ENCODE peak calls at places on chromosome 15, in eight cellular contexts. Z, Q, V, B, T, C, F and J are unnamed samples.

GRCh38 chr15:80578206-80578595 is 116.9 kb upstream of the ABHD17C start:
- DNase-seq in Q (no peak), C (no peak), F (no peak), Z (no peak), B (peak; percentile 28), T (no peak), V (no peak), J (no peak)

GRCh38 chr15:40240619-40241304 is 1.9 kb downstream of the PAK6 start:
- DNase-seq in F (no peak), Z (no peak), V (no peak), B (no peak), C (no peak), Q (no peak), T (no peak), J (no peak)

GRCh38 chr15:101054991-101055390 is 135.8 kb downstream of the LRRK1 start:
- DNase-seq in C (no peak), Z (no peak), F (no peak), V (no peak), T (peak; percentile 5), B (peak; percentile 45), Q (no peak), J (no peak)

GRCh38 chr15:67142142-67143092 is 77.0 kb downstream of the SMAD3 start:
- DNase-seq in C (no peak), F (no peak), V (peak; percentile 81), Z (peak; percentile 92), T (peak; percentile 60), Q (peak; percentile 69), B (no peak), J (no peak)

GRCh38 chr15:41561104-41561776 is 2.2 kb downstream of the TYRO3 start:
- DNase-seq in C (no peak), Z (no peak), Q (no peak), V (no peak), T (no peak), B (no peak), F (peak; percentile 16), J (no peak)

GRCh38 chr15:39400821-39401550 is 179.9 kb upstream of the THBS1 start:
- DNase-seq in T (no peak), B (no peak), Z (peak; percentile 85), C (no peak), V (peak; percentile 74), Q (no peak), F (no peak), J (no peak)

GRCh38 chr15:45449878-45450277 is 71.5 kb upstream of the GATM start:
- DNase-seq in C (no peak), Z (no peak), F (no peak), V (no peak), B (peak; percentile 82), T (no peak), Q (no peak), J (no peak)

GRCh38 chr15:95604634-95605036 is 725.9 kb upstream of the NR2F2 start:
- DNase-seq in B (no peak), C (no peak), V (peak; percentile 94), T (no peak), Z (peak; percentile 90), Q (peak; percentile 74), F (no peak), J (no peak)

GRCh38 chr15:68183886-68184285 is 21.2 kb downstream of the CALML4 start:
- DNase-seq in B (no peak), Q (peak; percentile 33), T (no peak), V (peak; percentile 41), C (no peak), Z (peak; percentile 40), F (no peak), J (no peak)

GRCh38 chr15:40197434-40197833 is 36.6 kb downstream of the BUB1B start:
- DNase-seq in B (no peak), V (no peak), T (no peak), C (no peak), Q (no peak), F (no peak), Z (no peak), J (no peak)

GRCh38 chr15:94203321-94203720 is 28.0 kb upstream of the MCTP2 start:
- DNase-seq in Q (no peak), T (no peak), B (no peak), Z (no peak), F (no peak), C (no peak), V (no peak), J (no peak)

GRCh38 chr15:28918141-28918983 is 32.6 kb downstream of the APBA2 start:
- DNase-seq in V (no peak), F (peak; percentile 81), B (no peak), Z (no peak), Q (no peak), T (no peak), C (peak; percentile 52), J (no peak)

GRCh38 chr15:96321422-96322391 is 8.8 kb upstream of the NR2F2 start:
- DNase-seq in V (peak; percentile 11), C (no peak), T (no peak), B (peak; percentile 87), Z (peak; percentile 68), F (peak; percentile 60), Q (no peak), J (no peak)

GRCh38 chr15:56919708-56920637 is 1.5 kb downstream of the TCF12 start:
- DNase-seq in Q (peak; percentile 66), V (peak; percentile 35), F (peak; percentile 67), B (peak; percentile 77), C (no peak), Z (peak; percentile 55), T (no peak), J (peak; percentile 49)

GRCh38 chr15:44157679-44158078 is 37.4 kb downstream of the FRMD5 start:
- DNase-seq in Z (peak; percentile 81), T (no peak), V (peak; percentile 96), B (no peak), C (no peak), Q (peak; percentile 76), F (no peak), J (no peak)

GRCh38 chr15:66472176-66472999 is 25.2 kb downstream of the SNAPC5 start:
- DNase-seq in B (no peak), Z (peak; percentile 43), Q (no peak), T (no peak), F (no peak), V (peak; percentile 50), C (peak; percentile 16), J (peak; percentile 14)

GRCh38 chr15:37764733-37765191 is 169.7 kb upstream of the TMCO5A start:
- DNase-seq in B (no peak), V (peak; percentile 74), F (peak; percentile 31), C (peak; percentile 9), Q (peak; percentile 72), T (peak; percentile 34), Z (peak; percentile 76), J (peak; percentile 23)

GRCh38 chr15:88334436-88334835 is 77.9 kb upstream of the NTRK3 start:
- DNase-seq in Z (peak; percentile 80), Q (peak; percentile 26), F (no peak), V (peak; percentile 13), C (no peak), T (no peak), B (no peak), J (no peak)
- H3K9ac ChIP-seq in Z (peak overlapping the region; percentile 2), Q (no peak overlapping the region), F (no peak overlapping the region), V (no peak overlapping the region), C (no peak overlapping the region), T (no peak overlapping the region), B (no peak overlapping the region), J (no peak overlapping the region)

GRCh38 chr15:69574506-69574905 is 121.9 kb downstream of the RPLP1 start:
- DNase-seq in T (no peak), F (no peak), V (no peak), Z (no peak), Q (no peak), B (no peak), C (no peak), J (no peak)
- H3K36me3 ChIP-seq in T (no peaks in the 10 kb centered on the region), F (no peaks in the 10 kb centered on the region), V (no peaks in the 10 kb centered on the region), Z (no peaks in the 10 kb centered on the region), Q (no peaks in the 10 kb centered on the region), B (no peaks in the 10 kb centered on the region), C (no peaks in the 10 kb centered on the region), J (no peaks in the 10 kb centered on the region)

GRCh38 chr15:32701863-32702262 is 15.9 kb upstream of the GREM1 start:
- DNase-seq in C (no peak), Z (peak; percentile 73), V (peak; percentile 30), B (no peak), F (no peak), Q (no peak), T (no peak), J (no peak)
- H3K4me1 ChIP-seq in C (no peaks in the 10 kb centered on the region), Z (peaks cover 53% of the 10 kb centered on the region), V (peaks cover 16% of the 10 kb centered on the region), B (no peaks in the 10 kb centered on the region), F (peaks cover 6% of the 10 kb centered on the region), Q (peaks cover 29% of the 10 kb centered on the region), T (no peaks in the 10 kb centered on the region), J (no peaks in the 10 kb centered on the region)

DNA sequence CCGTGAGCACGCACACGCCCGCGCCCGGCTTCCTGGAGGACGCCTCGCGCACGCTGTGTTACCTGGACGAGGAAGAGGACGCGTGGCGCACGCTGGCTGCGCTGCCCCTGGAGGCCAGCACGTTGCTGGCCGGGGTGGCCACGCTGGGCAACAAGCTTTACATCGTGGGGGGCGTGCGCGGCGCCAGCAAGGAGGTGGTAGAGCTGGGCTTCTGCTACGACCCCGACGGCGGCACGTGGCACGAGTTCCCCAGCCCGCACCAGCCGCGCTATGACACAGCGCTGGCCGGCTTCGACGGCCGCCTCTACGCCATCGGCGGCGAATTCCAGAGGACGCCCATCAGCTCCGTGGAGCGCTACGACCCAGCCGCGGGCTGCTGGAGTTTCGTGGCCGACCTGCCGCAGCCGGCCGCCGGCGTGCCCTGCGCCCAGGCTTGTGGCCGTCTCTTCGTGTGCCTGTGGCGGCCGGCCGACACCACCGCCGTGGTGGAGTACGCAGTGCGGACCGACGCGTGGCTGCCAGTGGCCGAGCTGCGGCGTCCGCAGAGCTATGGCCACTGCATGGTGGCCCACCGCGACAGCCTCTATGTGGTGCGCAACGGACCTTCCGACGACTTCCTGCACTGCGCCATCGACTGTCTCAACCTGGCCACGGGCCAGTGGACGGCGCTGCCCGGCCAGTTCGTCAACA is 890 bp downstream of the KBTBD13 start:
- DNase-seq in V (no peak), C (no peak), T (no peak), F (no peak), Z (no peak), Q (no peak), B (no peak), J (no peak)
- H3K9ac ChIP-seq in V (no peak overlapping the region), C (no peak overlapping the region), T (no peak overlapping the region), F (no peak overlapping the region), Z (no peak overlapping the region), Q (no peak overlapping the region), B (no peak overlapping the region), J (no peak overlapping the region)

DNA sequence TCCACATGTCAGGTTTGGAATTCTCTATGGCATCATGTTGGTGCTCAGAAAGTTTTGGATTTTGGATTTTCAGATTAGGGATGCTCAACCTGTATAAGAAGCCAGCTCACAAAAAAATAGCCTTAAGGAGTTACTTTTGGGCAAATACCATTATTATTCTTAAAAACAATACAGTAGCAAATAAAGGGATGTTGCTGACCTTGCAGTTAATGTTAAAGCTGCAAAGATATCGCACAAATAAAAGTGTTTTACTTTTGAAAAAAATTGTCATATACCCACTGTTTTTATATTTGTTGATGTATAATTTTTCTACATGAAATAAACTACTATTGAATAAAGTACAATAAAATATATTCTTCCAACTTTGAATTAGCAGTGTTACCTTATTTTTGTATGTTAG is 60.1 kb downstream of the LYSMD4 start:
- DNase-seq in C (no peak), B (no peak), Q (no peak), T (no peak), Z (no peak), V (no peak), F (no peak), J (no peak)
- H3K36me3 ChIP-seq in C (peaks cover 32% of the 10 kb centered on the region), B (peaks cover 20% of the 10 kb centered on the region), Q (peaks cover 23% of the 10 kb centered on the region), T (peaks cover 44% of the 10 kb centered on the region), Z (peaks cover 28% of the 10 kb centered on the region), V (peaks cover 10% of the 10 kb centered on the region), F (peaks cover under 1% of the 10 kb centered on the region), J (peaks cover 54% of the 10 kb centered on the region)